ENCODE peak calls at places on chromosomes 2 and 18, in six cellular contexts. H is body of pancreas, E is neural crest cell, C is occipital lobe, O is ACHN, K is GM23248. T is an unnamed sample.
A peak's percentile ranks its signal among the peaks of the same experiment; 100 is the strongest.

GRCh38 chr2:88176352-88176952 is 6.3 kb downstream of the THNSL2 start:
- DNase-seq in H (no peak), E (no peak), C (no peak), O (no peak), K (no peak), T (no peak)

GRCh38 chr2:197675711-197676188 is 363 bp upstream of the RFTN2 start:
- DNase-seq in H (no peak), E (peak; percentile 37), C (no peak), O (no peak), K (peak; percentile 80), T (peak; percentile 62)

GRCh38 chr2:20212871-20213503 is 11.9 kb downstream of the SDC1 start:
- DNase-seq in H (peak; percentile 70), E (no peak), C (no peak), O (no peak), K (no peak), T (no peak)

GRCh38 chr2:79189465-79189864 is 29.9 kb upstream of the REG3A start:
- DNase-seq in H (peak; percentile 19), E (no peak), C (no peak), O (no peak), K (no peak), T (no peak)

GRCh38 chr2:236038096-236038495 is 130.1 kb downstream of the GBX2 start:
- DNase-seq in H (no peak), E (no peak), C (no peak), O (no peak), K (no peak), T (no peak)

GRCh38 chr2:760001-760400 is 82.8 kb upstream of the TMEM18 start:
- DNase-seq in H (no peak), E (no peak), C (no peak), O (no peak), K (no peak), T (no peak)

GRCh38 chr2:69309336-69310048 is 77.5 kb downstream of the GFPT1 start:
- DNase-seq in H (peak; percentile 55), E (no peak), C (no peak), O (no peak), K (peak; percentile 84), T (peak; percentile 40)

GRCh38 chr2:226703501-226703900 is 96.1 kb downstream of the IRS1 start:
- DNase-seq in H (no peak), E (no peak), C (no peak), O (no peak), K (no peak), T (no peak)

GRCh38 chr2:172438741-172439508 is 11.5 kb downstream of the ITGA6 start:
- DNase-seq in H (no peak), E (no peak), C (no peak), O (peak; percentile 40), K (peak; percentile 70), T (peak; percentile 32)

GRCh38 chr18:76988827-76989646 is 143.5 kb downstream of the MBP start:
- DNase-seq in H (no peak), E (no peak), C (no peak), O (no peak), K (no peak), T (no peak)

GRCh38 chr2:241514986-241515737 is 6.8 kb upstream of the STK25 start:
- DNase-seq in H (no peak), E (no peak), C (no peak), O (no peak), K (peak; percentile 55), T (no peak)

GRCh38 chr2:217289909-217290283 is 430.0 kb upstream of the TNP1 start:
- DNase-seq in H (no peak), E (no peak), C (no peak), O (no peak), K (peak; percentile 49), T (no peak)

GRCh38 chr2:17747684-17748452 is 5.7 kb downstream of the SMC6 start:
- DNase-seq in H (no peak), E (no peak), C (no peak), O (no peak), K (peak; percentile 62), T (no peak)

GRCh38 chr2:19748073-19748375 is 153.8 kb downstream of the TTC32 start:
- DNase-seq in H (no peak), E (no peak), C (no peak), O (no peak), K (no peak), T (no peak)

GRCh38 chr2:111702119-111702808 is 181.7 kb downstream of the ANAPC1 start:
- DNase-seq in H (peak; percentile 33), E (peak; percentile 61), C (no peak), O (peak; percentile 76), K (peak; percentile 77), T (no peak)

GRCh38 chr18:31510319-31510718 is 12.3 kb downstream of the DSG2 start:
- DNase-seq in H (no peak), E (no peak), C (no peak), O (no peak), K (no peak), T (no peak)

GRCh38 chr2:219560893-219561178 is 10.5 kb downstream of the OBSL1 start:
- DNase-seq in H (no peak), E (no peak), C (no peak), O (no peak), K (no peak), T (no peak)

GRCh38 chr2:240237609-240238151 is 97.2 kb upstream of the OTOS start:
- DNase-seq in H (peak; percentile 91), E (no peak), C (no peak), O (peak; percentile 15), K (peak; percentile 83), T (no peak)

GRCh38 chr2:65666156-65666725 is 233.8 kb upstream of the SPRED2 start:
- DNase-seq in H (no peak), E (no peak), C (no peak), O (no peak), K (peak; percentile 49), T (no peak)

T was measured in smooth muscle cell of the brain vasculature.